ENCODE peak calls at places on chromosomes 3 and 15, in four cellular contexts. O, T, K and I are unnamed samples.

GRCh38 chr3:141544697-141545096 is 57.9 kb downstream of the RASA2 start:
- DNase-seq in O (no peak), T (no peak), K (no peak), I (no peak)

GRCh38 chr3:66405701-66406091 is 95.1 kb downstream of the LRIG1 start:
- DNase-seq in O (no peak), T (no peak), K (no peak), I (no peak)

GRCh38 chr3:131883086-131883485 is 151.7 kb downstream of the CPNE4 start:
- DNase-seq in O (no peak), T (no peak), K (no peak), I (no peak)

GRCh38 chr3:191356586-191357439 is 26.5 kb upstream of the UTS2B start:
- DNase-seq in O (no peak), T (no peak), K (no peak), I (no peak)

GRCh38 chr15:46297766-46298165 is 662.9 kb downstream of the SQOR start:
- DNase-seq in O (no peak), T (no peak), K (no peak), I (no peak)

GRCh38 chr3:36874351-36874874 is 70.4 kb downstream of the TRANK1 start:
- DNase-seq in O (peak; percentile 7), T (no peak), K (no peak), I (no peak)

GRCh38 chr15:101174152-101174920 is 77.5 kb downstream of the CHSY1 start:
- DNase-seq in O (no peak), T (no peak), K (no peak), I (no peak)

GRCh38 chr3:114218578-114219185 is 18.7 kb downstream of the ZNF80 start:
- DNase-seq in O (no peak), T (no peak), K (no peak), I (no peak)